ENCODE peak calls at places on chromosomes 12 and 14, in five cellular contexts. G is GM23338, T is A549, Y is HepG2, N is SK-N-SH. Z is an unnamed sample.

GRCh38 chr12:67043771-67044170 is 225.4 kb upstream of the CAND1 start:
- DNase-seq in G (no peak), T (no peak), Y (no peak), N (no peak), Z (no peak)

GRCh38 chr12:22856120-22856699 is 231.2 kb downstream of the ETNK1 start:
- DNase-seq in N (peak), T (peak), Y (peak), G (peak), Z (peak)

GRCh38 chr12:79233341-79233761 is 368.8 kb downstream of the SYT1 start:
- DNase-seq in N (no peak), Y (no peak), G (no peak), T (no peak), Z (no peak)

GRCh38 chr14:22837750-22838538 is 1.6 kb downstream of the MMP14 start:
- DNase-seq in T (no peak), G (peak), N (no peak), Y (no peak), Z (no peak)

GRCh38 chr14:93748208-93749080 is 39.8 kb downstream of the PRIMA1 start:
- DNase-seq in N (peak), Y (peak), G (no peak), T (no peak), Z (no peak)

GRCh38 chr14:65019944-65020566 is 33.4 kb downstream of the FNTB start:
- DNase-seq in G (peak), Y (peak), N (peak), T (peak), Z (peak)

GRCh38 chr12:713281-713875 is 39.0 kb upstream of the WNK1 start:
- DNase-seq in Y (no peak), T (no peak), G (peak), N (no peak), Z (no peak)

GRCh38 chr12:26164118-26164517 is 31.3 kb upstream of the SSPN start:
- DNase-seq in Y (no peak), N (no peak), G (no peak), T (no peak), Z (no peak)

GRCh38 chr12:59149995-59150642 is 229.8 kb upstream of the LRIG3 start:
- DNase-seq in Y (peak), G (peak), T (peak), N (peak), Z (peak)

GRCh38 chr12:45223868-45224267 is 8.0 kb downstream of the ANO6 start:
- DNase-seq in G (no peak), Y (no peak), N (no peak), T (no peak), Z (no peak)

GRCh38 chr14:84477996-84478395 is 1051.9 kb upstream of the FLRT2 start:
- DNase-seq in G (no peak), N (no peak), Y (no peak), T (no peak), Z (no peak)

GRCh38 chr14:84485016-84485415 is 1044.9 kb upstream of the FLRT2 start:
- DNase-seq in N (no peak), G (no peak), Y (no peak), T (no peak), Z (no peak)

GRCh38 chr14:84482256-84483071 is 1047.5 kb upstream of the FLRT2 start:
- DNase-seq in Y (no peak), G (no peak), T (no peak), N (no peak), Z (no peak)

GRCh38 chr14:84483072-84483410 is 1046.9 kb upstream of the FLRT2 start:
- DNase-seq in G (no peak), T (no peak), Y (no peak), N (no peak), Z (no peak)
- TF ChIP-seq REST in G (no peak), T (no peak), Y (no peak), N (no peak), Z (no peak)

GRCh38 chr14:99188721-99189120 is 83.3 kb downstream of the BCL11B start:
- DNase-seq in T (no peak), Y (no peak), G (peak), N (peak), Z (no peak)

GRCh38 chr14:99189201-99189801 is 82.7 kb downstream of the BCL11B start:
- DNase-seq in N (no peak), Y (no peak), T (no peak), G (no peak), Z (no peak)

GRCh38 chr14:99191663-99192621 is 80.1 kb downstream of the BCL11B start:
- DNase-seq in N (no peak), G (no peak), Y (no peak), T (no peak), Z (no peak)

GRCh38 chr14:99192823-99193222 is 79.2 kb downstream of the BCL11B start:
- DNase-seq in G (no peak), N (no peak), T (no peak), Y (no peak), Z (no peak)

GRCh38 chr14:99190696-99191662 is 81.0 kb downstream of the BCL11B start:
- DNase-seq in N (no peak), Y (no peak), T (no peak), G (peak), Z (no peak)
- TF ChIP-seq CTCF in N (no peak), Y (no peak), T (no peak), G (no peak), Z (no peak)

DNA sequence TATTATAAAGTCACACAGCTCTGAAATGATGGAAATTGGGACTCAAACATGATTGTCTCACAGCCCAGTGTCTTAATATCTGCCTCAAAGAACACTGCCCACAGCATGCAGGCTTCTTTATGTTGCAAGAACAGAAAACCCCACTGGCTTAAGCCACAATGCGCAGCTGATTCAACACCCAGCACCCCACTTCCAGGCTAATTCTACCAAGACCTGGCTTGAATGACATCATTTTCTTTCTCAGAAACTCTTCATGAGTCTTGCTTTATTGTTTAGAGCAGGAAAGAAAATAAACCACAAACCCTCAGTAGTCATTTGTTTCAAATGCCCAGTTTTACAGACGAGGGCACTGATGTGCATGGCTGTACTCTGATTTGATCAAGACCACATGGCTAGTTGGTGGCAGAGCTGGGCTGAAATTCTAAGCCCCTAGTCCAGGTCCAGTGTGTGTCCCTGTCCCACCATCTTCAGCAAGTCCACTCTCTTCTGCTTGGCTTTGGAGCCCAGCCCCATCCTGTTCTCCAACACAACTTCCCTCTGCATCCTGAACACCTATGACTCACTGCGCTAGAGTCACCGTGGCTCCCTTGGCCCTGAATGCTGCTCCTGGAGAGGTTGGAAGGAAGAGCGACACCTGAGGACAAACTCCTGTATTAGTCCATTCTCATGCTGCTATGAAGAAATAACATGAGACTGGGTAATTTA is 50.3 kb upstream of the SRSF5 start:
- DNase-seq in Y (no peak), T (no peak), N (no peak), G (no peak), Z (no peak)
- TF ChIP-seq REST in Y (no peak), T (no peak), N (no peak), G (no peak), Z (no peak)

GRCh38 chr12:56645717-56646446 is at the start of gene ATP5F1B:
- DNase-seq in Y (peak), T (peak), N (peak), G (peak), Z (peak)
- TF ChIP-seq CTCF in Y (no peak), T (no peak), N (no peak), G (no peak), Z (no peak)

DNA sequence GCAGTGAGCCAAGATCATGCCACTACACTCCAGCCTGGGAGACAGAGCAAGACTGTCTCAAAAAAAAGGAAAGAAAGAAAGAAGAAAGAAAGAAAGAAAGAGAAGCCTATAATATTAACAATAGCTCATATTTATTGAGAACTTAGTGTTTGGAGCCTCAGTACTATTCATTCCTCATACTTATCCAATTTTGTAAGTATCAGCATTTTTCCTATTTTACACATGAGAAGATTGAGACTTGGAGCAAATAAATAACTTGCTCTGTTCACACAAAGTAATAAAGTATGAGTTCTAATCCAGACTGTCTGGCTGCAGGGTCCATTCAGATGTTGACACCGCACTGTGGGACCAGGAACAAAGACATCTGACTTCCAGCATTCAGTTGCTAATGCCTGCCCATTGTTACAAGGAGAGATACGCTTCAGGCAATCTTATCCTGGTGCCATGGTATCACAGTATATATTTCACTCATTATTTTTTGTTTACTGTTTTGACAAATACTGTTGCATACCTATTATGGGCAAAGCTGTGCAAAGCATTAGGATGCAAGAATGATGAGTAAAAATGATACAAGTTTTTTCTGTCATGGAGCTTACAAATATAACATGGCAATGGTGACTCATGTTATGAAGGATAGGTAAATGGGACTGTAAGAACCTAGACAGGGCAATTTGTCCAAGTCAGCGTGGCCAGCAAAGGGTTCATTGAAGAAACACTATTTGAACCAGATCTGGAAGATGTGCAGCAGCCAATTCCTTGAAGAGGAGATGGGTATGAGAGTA is 21.4 kb upstream of the TMTC2 start:
- DNase-seq in Y (no peak), G (peak), T (no peak), N (no peak), Z (no peak)
- TF ChIP-seq REST in Y (no peak), G (no peak), T (no peak), N (no peak), Z (no peak)

GRCh38 chr14:100279563-100279962 is 26.7 kb downstream of the SLC25A29 start:
- DNase-seq in G (no peak), T (no peak), Y (no peak), N (no peak), Z (no peak)
- TF ChIP-seq CTCF in G (no peak), T (no peak), Y (no peak), N (no peak), Z (no peak)

GRCh38 chr12:132454154-132454948 is 35.6 kb upstream of the FBRSL1 start:
- DNase-seq in G (no peak), Y (no peak), T (no peak), N (no peak), Z (no peak)

GRCh38 chr12:132451836-132452195 is 38.1 kb upstream of the FBRSL1 start:
- DNase-seq in T (no peak), Y (no peak), N (no peak), G (no peak), Z (no peak)

GRCh38 chr12:132453361-132454133 is 36.4 kb upstream of the FBRSL1 start:
- DNase-seq in N (no peak), T (no peak), Y (no peak), G (no peak), Z (no peak)

GRCh38 chr12:132451172-132451835 is 38.6 kb upstream of the FBRSL1 start:
- DNase-seq in Y (no peak), G (no peak), T (no peak), N (no peak), Z (no peak)

DNA sequence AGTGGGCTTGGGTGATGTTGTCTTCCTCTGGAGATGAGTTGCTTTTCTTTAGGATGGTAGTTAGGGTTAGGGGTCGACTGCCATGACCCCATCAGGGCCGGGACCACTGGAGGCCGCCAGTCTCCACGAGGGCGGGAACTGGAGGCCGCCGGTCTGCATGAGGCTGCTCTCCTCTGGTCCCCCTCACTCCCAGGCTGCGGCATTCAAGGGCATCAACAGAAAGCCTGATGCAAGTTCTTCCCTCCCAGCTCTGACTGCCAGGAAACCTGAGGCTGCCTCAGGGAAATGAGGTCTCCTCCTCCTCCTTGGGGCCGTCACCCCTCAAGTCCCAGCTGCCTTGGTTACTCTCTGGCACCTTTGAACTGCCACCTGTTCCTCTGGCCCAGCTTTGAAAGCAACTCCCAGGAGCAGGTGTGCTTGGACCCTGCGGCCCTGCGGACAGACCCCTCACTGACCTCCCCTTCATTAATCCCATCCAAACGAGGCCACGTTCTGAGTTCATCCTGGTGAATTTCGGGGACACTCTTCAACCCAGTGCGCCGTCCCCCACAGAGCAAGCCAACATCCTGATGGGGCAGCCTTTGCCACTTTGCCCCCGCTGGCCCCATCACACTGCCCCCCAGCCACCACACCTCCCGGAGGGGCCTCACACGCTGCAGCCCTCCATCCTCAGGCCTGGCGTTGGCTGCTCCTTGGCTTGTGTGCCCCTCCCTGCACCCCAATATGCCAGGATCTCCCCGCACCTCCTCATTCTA is 37.2 kb upstream of the FBRSL1 start:
- DNase-seq in G (no peak), T (no peak), Y (no peak), N (no peak), Z (no peak)
- TF ChIP-seq REST in G (no peak), T (no peak), Y (no peak), N (no peak), Z (no peak)

Z was measured in Panc1.